ENCODE peak calls at places on chromosomes 12 and 14, in five cellular contexts. W is fibroblast of the aortic adventitia, E is A549, S is stomach, O is heart right ventricle. V is an unnamed sample.

GRCh38 chr14:102892660-102893059 is 29.8 kb upstream of the AMN start:
- DNase-seq in W (no peak), E (no peak), S (no peak), O (no peak), V (no peak)

GRCh38 chr14:101174980-101175606 is 271.6 kb upstream of the RTL1 start:
- DNase-seq in W (no peak), E (no peak), S (no peak), O (no peak), V (no peak)

GRCh38 chr12:1937481-1938224 is 19.2 kb upstream of the CACNA2D4 start:
- DNase-seq in W (no peak), E (no peak), S (peak; percentile 38), O (no peak), V (no peak)

GRCh38 chr12:123139926-123140674 is 10.8 kb downstream of the PITPNM2 start:
- DNase-seq in W (peak; percentile 37), E (peak; percentile 64), S (no peak), O (no peak), V (peak; percentile 29)

GRCh38 chr12:21819236-21819635 is 44.7 kb upstream of the KCNJ8 start:
- DNase-seq in W (peak; percentile 49), E (no peak), S (no peak), O (no peak), V (peak; percentile 16)

GRCh38 chr12:9798008-9798619 is 29.2 kb upstream of the KLRF1 start:
- DNase-seq in W (peak; percentile 47), E (peak; percentile 84), S (peak; percentile 49), O (no peak), V (peak; percentile 77)

GRCh38 chr12:58415716-58416115 is 474.3 kb downstream of the ATP23 start:
- DNase-seq in W (peak; percentile 12), E (no peak), S (no peak), O (no peak), V (no peak)

GRCh38 chr14:35878272-35879140 is 52.4 kb downstream of the BRMS1L start:
- DNase-seq in W (peak; percentile 89), E (peak; percentile 74), S (peak; percentile 34), O (no peak), V (peak; percentile 93)

GRCh38 chr14:50402965-50403364 is 6.3 kb upstream of the CDKL1 start:
- DNase-seq in W (no peak), E (no peak), S (no peak), O (no peak), V (no peak)

GRCh38 chr12:12506541-12506940 is 56.1 kb downstream of the DUSP16 start:
- DNase-seq in W (peak; percentile 51), E (no peak), S (no peak), O (no peak), V (peak; percentile 43)

GRCh38 chr12:12502813-12503146 is 59.9 kb downstream of the DUSP16 start:
- DNase-seq in W (no peak), E (no peak), S (no peak), O (no peak), V (no peak)

GRCh38 chr12:12501121-12501520 is 61.5 kb downstream of the DUSP16 start:
- DNase-seq in W (no peak), E (no peak), S (no peak), O (no peak), V (no peak)

GRCh38 chr12:12505544-12506501 is 56.8 kb downstream of the DUSP16 start:
- DNase-seq in W (peak; percentile 76), E (no peak), S (no peak), O (no peak), V (peak; percentile 47)

DNA sequence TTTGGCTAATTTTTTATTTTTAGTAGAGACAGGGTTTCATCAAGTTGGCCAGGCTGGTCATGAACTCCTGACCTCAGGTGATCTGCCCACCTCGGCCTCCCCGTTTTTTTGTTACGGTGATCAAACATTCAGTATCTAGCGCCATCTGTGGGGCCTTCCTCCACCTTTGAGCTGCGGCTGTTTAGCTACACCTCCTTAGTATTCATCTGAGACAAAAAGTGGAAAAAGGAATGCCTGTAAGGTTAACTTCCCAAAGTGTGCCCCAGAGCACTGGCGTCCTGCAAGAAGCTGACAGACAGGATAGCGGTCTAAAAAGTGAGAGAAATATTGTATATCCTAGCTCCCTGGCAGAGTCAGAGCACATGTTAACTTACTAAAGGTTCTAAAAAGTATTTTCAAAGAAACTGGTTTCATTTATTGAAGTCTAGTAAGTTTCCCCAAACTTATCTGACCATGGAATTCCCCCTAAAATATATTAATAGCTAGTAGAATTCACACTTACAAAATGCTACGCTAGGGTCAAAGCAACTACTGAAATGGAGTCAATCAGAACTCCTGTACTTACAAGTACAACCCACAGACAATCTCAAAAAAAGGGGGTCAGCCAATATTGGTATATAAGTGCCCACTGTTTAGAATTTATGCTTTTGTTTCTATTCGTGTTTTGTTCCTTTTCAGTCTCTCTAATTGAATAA is 59.1 kb downstream of the DUSP16 start:
- DNase-seq in W (no peak), E (no peak), S (no peak), O (no peak), V (no peak)
- TF ChIP-seq CTCF in W (no peak), E (no peak), S (no peak), O (no peak), V (no peak)

GRCh38 chr12:82655751-82656150 is 31.0 kb upstream of the TMTC2 start:
- DNase-seq in W (no peak), E (no peak), S (no peak), O (no peak), V (no peak)

GRCh38 chr12:82665142-82665923 is 21.4 kb upstream of the TMTC2 start:
- DNase-seq in W (no peak), E (no peak), S (no peak), O (no peak), V (no peak)

GRCh38 chr12:82663893-82664292 is 22.8 kb upstream of the TMTC2 start:
- DNase-seq in W (no peak), E (no peak), S (no peak), O (no peak), V (no peak)

GRCh38 chr12:82659343-82660207 is 27.1 kb upstream of the TMTC2 start:
- DNase-seq in W (no peak), E (no peak), S (no peak), O (no peak), V (no peak)

DNA sequence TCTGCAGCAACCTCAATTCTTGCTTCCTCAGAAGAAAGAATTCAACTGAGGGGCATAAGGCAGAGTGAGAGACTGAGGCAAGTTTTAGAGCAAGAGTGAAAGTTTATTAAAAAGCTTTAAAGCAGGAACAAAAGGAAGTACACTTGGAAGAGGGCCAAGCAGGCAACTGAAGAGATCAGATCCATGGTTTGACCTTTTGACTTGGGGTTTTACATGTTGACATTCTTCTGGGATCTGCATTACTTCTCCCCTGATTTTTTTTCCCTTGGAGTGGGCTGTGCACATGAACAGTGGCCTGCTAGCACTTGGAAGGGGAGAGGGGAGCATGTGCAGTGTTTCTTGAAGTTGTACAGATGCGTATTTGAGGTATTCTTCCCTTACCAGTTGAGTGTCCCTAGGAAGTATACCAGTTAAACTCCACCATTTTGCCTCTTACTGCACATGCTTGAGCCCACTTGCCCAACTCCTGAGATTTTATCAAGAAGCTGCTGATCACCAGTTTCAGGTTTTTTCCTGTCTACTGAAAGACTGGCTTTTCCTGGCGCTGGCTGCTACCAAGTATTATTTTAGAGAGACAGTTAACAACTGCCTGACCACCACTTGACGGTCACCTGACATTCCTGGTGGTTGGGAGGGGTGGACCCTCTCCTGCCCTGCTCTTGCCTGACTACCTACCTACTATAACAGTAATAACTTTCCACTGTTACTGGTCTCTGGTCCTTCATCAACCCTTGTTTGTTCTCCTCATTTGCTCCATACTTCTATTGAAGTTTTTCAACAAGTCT is 26.0 kb upstream of the TMTC2 start:
- DNase-seq in W (no peak), E (no peak), S (no peak), O (no peak), V (peak; percentile 10)
- H3K4me3 ChIP-seq in W (no peak overlapping the region), E (no peak overlapping the region), S (no peak overlapping the region), O (no peak overlapping the region), V (no peak overlapping the region)

DNA sequence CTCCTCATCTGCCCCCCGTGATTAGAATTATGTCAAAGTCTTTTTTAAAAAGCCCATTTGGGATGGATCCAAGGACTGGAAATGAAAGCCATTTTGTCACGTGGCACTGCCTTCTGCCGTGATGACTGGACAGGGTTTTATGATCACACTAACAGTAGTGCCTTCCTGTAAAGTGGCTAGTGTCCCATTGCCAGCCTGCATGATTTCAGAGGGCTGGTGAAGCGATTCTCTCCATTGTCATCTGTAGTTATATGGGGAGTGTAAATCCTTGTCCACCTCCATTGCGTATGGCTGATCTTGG is 37.6 kb downstream of the CFAP251 start:
- DNase-seq in W (no peak), E (no peak), S (no peak), O (no peak), V (no peak)
- TF ChIP-seq CTCF in W (no peak), E (no peak), S (no peak), O (no peak), V (no peak)

GRCh38 chr12:77220586-77220985 is 155.2 kb upstream of the E2F7 start:
- DNase-seq in W (peak; percentile 58), E (no peak), S (no peak), O (no peak), V (no peak)

GRCh38 chr12:77214136-77214535 is 148.8 kb upstream of the E2F7 start:
- DNase-seq in W (peak; percentile 79), E (no peak), S (no peak), O (no peak), V (no peak)

GRCh38 chr12:77213316-77213715 is 147.9 kb upstream of the E2F7 start:
- DNase-seq in W (no peak), E (no peak), S (peak; percentile 36), O (no peak), V (peak; percentile 57)

DNA sequence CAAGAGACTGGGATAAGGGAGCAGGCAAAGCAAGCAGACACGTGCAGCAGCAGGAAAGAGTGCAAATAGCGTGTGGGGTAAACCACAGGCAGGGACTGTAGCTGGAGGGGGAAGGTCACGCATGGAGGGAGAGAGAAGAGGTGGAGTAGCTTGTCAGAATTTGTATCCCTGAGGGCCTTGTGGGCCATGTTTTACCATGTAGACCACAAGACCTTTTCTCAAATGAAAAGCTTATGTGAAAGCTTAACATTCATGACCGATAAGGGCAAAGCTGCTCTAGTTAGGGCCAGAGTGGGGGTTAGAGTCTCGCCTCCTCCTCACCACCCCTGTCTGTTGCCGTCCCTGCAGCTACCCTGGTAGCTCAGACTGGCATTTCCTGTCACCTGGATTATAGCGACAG is 152.9 kb upstream of the E2F7 start:
- DNase-seq in W (no peak), E (no peak), S (no peak), O (no peak), V (no peak)
- H3K4me3 ChIP-seq in W (no peak overlapping the region), E (no peak overlapping the region), S (no peak overlapping the region), O (no peak overlapping the region), V (no peak overlapping the region)

DNA sequence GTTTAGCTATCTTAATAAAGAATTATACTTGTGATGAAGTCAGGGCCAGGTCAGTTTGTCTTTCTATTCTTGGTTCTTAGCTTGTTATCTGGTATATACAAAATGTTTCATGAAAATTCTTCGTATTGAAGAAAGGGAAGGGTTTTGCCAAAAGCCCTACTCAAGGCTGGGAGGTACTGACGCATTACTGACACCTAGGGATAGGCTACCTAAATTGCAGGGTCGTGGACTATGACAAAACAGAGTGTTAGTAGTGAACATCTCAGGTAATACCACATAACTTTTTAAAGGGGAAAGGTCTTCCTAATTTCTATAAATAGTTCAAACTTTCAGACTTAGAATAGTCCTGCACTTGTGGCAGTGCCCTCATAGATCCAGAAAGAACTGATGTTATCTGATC is 246.3 kb downstream of the RGS6 start:
- DNase-seq in W (no peak), E (no peak), S (no peak), O (no peak), V (no peak)
- TF ChIP-seq CTCF in W (no peak), E (no peak), S (no peak), O (no peak), V (no peak)